ENCODE peak calls at places on chromosomes 4 and X, in four cellular contexts. D, O, P and R are unnamed samples. For H3K4me1, the result is how much of the 10 kb centered on the place peaks cover.

GRCh38 chr4:106773106-106773905 is 262.8 kb downstream of the DKK2 start:
- DNase-seq in D (no peak), O (no peak), P (no peak), R (no peak)

GRCh38 chr4:104811727-104812126 is 317.0 kb upstream of the CXXC4 start:
- DNase-seq in D (no peak), O (no peak), P (no peak), R (no peak)

GRCh38 chrX:41541381-41541780 is 94.2 kb downstream of the NYX start:
- DNase-seq in D (no peak), O (no peak), P (no peak), R (no peak)

GRCh38 chrX:96837808-96838207 is 45.9 kb upstream of the RPA4 start:
- DNase-seq in D (no peak), O (peak), P (no peak), R (no peak)

GRCh38 chr4:109332926-109333464 is 30.5 kb upstream of the COL25A1 start:
- DNase-seq in D (no peak), O (no peak), P (no peak), R (no peak)

GRCh38 chrX:155880586-155881157 is 473 bp upstream of the VAMP7 start:
- DNase-seq in D (no peak), O (no peak), P (no peak), R (no peak)

GRCh38 chr4:150501983-150502382 is 80.0 kb upstream of the MAB21L2 start:
- DNase-seq in D (no peak), O (no peak), P (no peak), R (no peak)

GRCh38 chr4:39637572-39638357 is 900 bp downstream of the SMIM14 start:
- DNase-seq in D (peak), O (peak), P (peak), R (no peak)

GRCh38 chrX:150502979-150503897 is 65.2 kb upstream of the MTM1 start:
- DNase-seq in D (no peak), O (no peak), P (no peak), R (no peak)

GRCh38 chrX:134599173-134599914 is 58.9 kb downstream of the PLAC1 start:
- DNase-seq in D (no peak), O (no peak), P (no peak), R (no peak)

GRCh38 chrX:140190441-140191108 is 225.3 kb upstream of the CXorf66 start:
- DNase-seq in D (no peak), O (no peak), P (no peak), R (no peak)

GRCh38 chr4:54165438-54165837 is 63.7 kb upstream of the PDGFRA start:
- DNase-seq in D (no peak), O (peak), P (no peak), R (no peak)

GRCh38 chr4:32425243-32425642 is 1705.1 kb downstream of the PCDH7 start:
- DNase-seq in D (no peak), O (no peak), P (no peak), R (no peak)

GRCh38 chrX:13689519-13690211 is 737 bp downstream of the RAB9A start:
- DNase-seq in D (no peak), O (no peak), P (no peak), R (no peak)

GRCh38 chr4:182764137-182764536 is 153.0 kb downstream of the DCTD start:
- DNase-seq in D (no peak), O (peak), P (no peak), R (no peak)

GRCh38 chr4:55733874-55734437 is 85.6 kb upstream of the EXOC1L start:
- DNase-seq in D (no peak), O (no peak), P (no peak), R (no peak)

GRCh38 chrX:84710611-84711010 is 208.4 kb upstream of the HDX start:
- DNase-seq in D (no peak), O (no peak), P (no peak), R (no peak)

GRCh38 chr4:120723986-120724385 is 198.5 kb downstream of the PRDM5 start:
- DNase-seq in D (no peak), O (no peak), P (no peak), R (no peak)

GRCh38 chr4:38230121-38230728 is 270.0 kb downstream of the PTTG2 start:
- DNase-seq in D (no peak), O (peak), P (no peak), R (no peak)

GRCh38 chr4:139584784-139585183 is 28.8 kb upstream of the SETD7 start:
- DNase-seq in D (no peak), O (no peak), P (no peak), R (no peak)

GRCh38 chr4:19566041-19566440 is 685.7 kb upstream of the SLIT2 start:
- DNase-seq in D (no peak), O (no peak), P (no peak), R (no peak)

GRCh38 chr4:106695846-106696245 is 327.3 kb upstream of the GIMD1 start:
- DNase-seq in D (no peak), O (no peak), P (no peak), R (no peak)

GRCh38 chr4:158826057-158826456 is 57.2 kb downstream of the FNIP2 start:
- DNase-seq in D (no peak), O (no peak), P (no peak), R (no peak)

GRCh38 chrX:77087529-77088169 is 359.5 kb upstream of the FGF16 start:
- DNase-seq in D (no peak), O (no peak), P (peak), R (peak)

GRCh38 chrX:64204252-64204651 is 1.3 kb downstream of the AMER1 start:
- DNase-seq in D (no peak), O (no peak), P (peak), R (no peak)

GRCh38 chr4:124862261-124862660 is 149.7 kb upstream of the ANKRD50 start:
- DNase-seq in D (no peak), O (no peak), P (no peak), R (no peak)

GRCh38 chrX:107348990-107349389 is 100.5 kb upstream of the FRMPD3 start:
- DNase-seq in D (no peak), O (no peak), P (no peak), R (no peak)

GRCh38 chr4:85153221-85153620 is 186.7 kb upstream of the WDFY3 start:
- DNase-seq in D (no peak), O (no peak), P (no peak), R (no peak)

GRCh38 chrX:122196338-122196737 is 987.7 kb upstream of the GRIA3 start:
- DNase-seq in D (no peak), O (no peak), P (no peak), R (no peak)

DNA sequence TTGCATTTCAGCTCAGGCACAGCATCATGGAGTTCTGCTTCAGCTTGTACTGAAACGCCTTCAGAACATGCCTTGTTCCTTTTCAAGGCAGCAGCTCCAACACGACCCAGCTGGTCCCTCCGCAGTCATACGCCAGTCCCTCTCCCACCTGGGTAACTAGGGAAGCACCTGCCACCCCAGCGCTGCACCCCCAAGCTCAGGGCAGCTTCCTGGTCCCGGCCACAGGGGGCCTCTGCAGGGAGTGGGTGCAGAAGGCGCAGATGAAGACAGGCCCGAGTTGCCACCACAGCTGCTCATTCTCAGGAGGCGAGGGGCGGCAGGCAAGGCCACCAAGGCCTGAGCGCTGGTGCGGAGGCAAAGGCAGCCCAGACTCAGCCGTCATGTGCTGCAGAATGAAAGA is 21.8 kb downstream of the WDR1 start:
- DNase-seq in D (no peak), O (no peak), P (no peak), R (no peak)
- H3K4me1 ChIP-seq in D (half or more), O (under half), P (half or more), R (half or more)

DNA sequence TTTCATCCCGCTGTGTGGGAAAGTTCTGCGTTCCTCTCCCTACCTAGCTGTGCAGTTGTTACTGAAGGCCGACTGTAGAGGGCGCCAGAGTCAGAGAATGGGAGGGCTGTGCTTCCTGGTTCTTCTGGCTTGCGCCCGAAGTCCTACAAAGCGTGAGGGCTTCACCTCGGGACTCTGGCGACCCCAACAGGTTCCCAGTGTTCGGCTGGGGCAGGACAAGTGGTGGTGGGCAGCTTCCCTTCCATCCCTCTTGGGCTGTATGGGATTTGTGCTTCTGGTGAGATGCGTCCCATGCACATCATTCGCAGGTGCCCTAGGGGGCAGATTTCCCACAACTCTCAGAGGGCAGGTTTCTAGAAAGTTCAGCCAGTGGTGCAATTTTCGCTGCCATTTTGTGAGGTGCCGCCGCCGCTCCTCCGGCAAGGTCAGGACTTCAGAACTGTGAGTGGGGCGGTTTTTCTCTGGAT is 27.3 kb downstream of the CT45A3 start:
- DNase-seq in D (peak), O (no peak), P (no peak), R (no peak)
- TF ChIP-seq CTCF in D (no peak), O (peak), P (no peak), R (no peak)

GRCh38 chrX:629230-630006 is 1.2 kb upstream of the SHOX start:
- DNase-seq in D (no peak), O (no peak), P (no peak), R (no peak)
- H3K4me3 ChIP-seq in D (no peak), O (no peak), P (peak), R (no peak)

GRCh38 chr4:7893539-7893938 is 46.1 kb downstream of the AFAP1 start:
- DNase-seq in D (no peak), O (no peak), P (no peak), R (no peak)
- H3K4me1 ChIP-seq in D (under half), O (under half), P (under half), R (under half)

DNA sequence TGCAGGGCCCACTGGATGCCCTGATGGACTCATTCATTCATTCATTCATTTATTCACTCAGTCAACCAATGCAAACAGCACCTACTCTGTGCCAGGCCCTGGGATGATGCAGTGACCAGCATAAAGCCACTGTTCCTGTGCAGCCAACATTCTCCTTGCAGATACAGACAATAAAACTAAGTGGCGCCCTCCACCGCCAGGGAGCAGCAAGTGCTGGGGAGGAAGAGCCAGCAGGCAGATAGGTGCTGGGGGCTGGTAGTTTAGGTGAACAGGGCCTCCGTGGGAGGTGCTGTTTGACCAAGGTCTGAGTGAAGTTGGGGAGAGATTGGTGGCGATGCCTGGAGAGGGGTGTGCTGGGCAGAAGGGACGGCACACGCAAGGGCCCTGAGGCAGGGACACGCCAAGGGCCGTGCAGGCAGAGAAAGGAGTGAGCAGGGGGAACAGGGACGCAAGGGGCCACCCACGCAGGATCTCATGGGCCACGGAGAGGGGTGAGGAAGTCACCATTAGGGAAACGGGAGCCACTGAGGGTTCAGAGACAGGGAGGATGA is 65.5 kb downstream of the WFS1 start:
- DNase-seq in D (no peak), O (no peak), P (no peak), R (no peak)
- TF ChIP-seq CTCF in D (no peak), O (no peak), P (no peak), R (no peak)

GRCh38 chr4:779555-779954 is 46.4 kb downstream of the CPLX1 start:
- DNase-seq in D (no peak), O (no peak), P (no peak), R (no peak)
- H3K4me3 ChIP-seq in D (no peak), O (no peak), P (no peak), R (no peak)

GRCh38 chr4:185717018-185717726 is 94.8 kb downstream of the SORBS2 start:
- DNase-seq in D (no peak), O (no peak), P (no peak), R (no peak)
- H3K4me1 ChIP-seq in D (under half), O (under half), P (under half), R (under half)

GRCh38 chrX:73850124-73851013 is 287.4 kb downstream of the CHIC1 start:
- DNase-seq in D (no peak), O (peak), P (no peak), R (no peak)
- TF ChIP-seq CTCF in D (no peak), O (peak), P (no peak), R (no peak)

GRCh38 chrX:9433596-9433995 is 31.3 kb upstream of the TBL1X start:
- DNase-seq in D (no peak), O (no peak), P (no peak), R (no peak)

GRCh38 chrX:9431281-9431680 is 33.6 kb upstream of the TBL1X start:
- DNase-seq in D (no peak), O (no peak), P (no peak), R (no peak)

GRCh38 chrX:9430346-9430745 is 34.5 kb upstream of the TBL1X start:
- DNase-seq in D (no peak), O (no peak), P (no peak), R (no peak)

GRCh38 chrX:9434151-9434550 is 30.7 kb upstream of the TBL1X start:
- DNase-seq in D (no peak), O (no peak), P (no peak), R (no peak)

DNA sequence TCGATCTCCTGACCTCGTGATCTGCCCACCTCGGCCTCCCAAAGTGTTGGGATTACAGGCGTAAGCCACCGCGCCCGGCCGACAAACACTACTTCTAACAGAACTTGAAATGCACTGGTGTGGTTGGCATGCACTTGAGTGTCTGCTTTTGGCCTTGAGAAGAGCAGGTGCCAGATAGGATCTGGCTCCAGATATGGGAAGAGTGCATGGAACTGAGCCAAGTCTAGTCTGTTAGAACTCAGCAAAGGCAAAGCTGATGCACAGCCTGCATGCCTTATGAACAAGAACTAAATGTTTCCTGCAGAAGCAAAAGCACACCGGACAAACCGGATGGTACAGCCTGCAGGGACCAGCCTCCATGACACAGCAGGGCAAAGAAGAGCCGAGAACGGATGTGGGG is 35.1 kb upstream of the TBL1X start:
- DNase-seq in D (no peak), O (no peak), P (no peak), R (no peak)
- H3K4me3 ChIP-seq in D (no peak), O (no peak), P (no peak), R (no peak)